ENCODE peak calls at places on chromosomes 13 and 19, in nine cellular contexts. M, X, I, E, K, H, A, T and Q are unnamed samples.

GRCh38 chr19:32201661-32202060 is 143.7 kb upstream of the ZNF507 start:
- DNase-seq in H (no peak), X (no peak), A (no peak), E (no peak), K (no peak), T (no peak), I (peak; percentile 66), M (no peak), Q (no peak)

GRCh38 chr19:33914599-33914998 is 117.9 kb downstream of the KCTD15 start:
- DNase-seq in A (no peak), H (no peak), M (no peak), T (no peak), K (no peak), I (no peak), X (no peak), E (no peak), Q (no peak)

GRCh38 chr19:45402469-45403070 is 2.3 kb downstream of the PPP1R13L start:
- DNase-seq in E (peak; percentile 50), K (no peak), T (no peak), H (peak; percentile 26), A (no peak), M (no peak), X (peak; percentile 77), I (no peak), Q (no peak)

GRCh38 chr19:37362733-37363132 is 8.2 kb upstream of the ZNF527 start:
- DNase-seq in E (no peak), X (no peak), A (no peak), K (no peak), I (no peak), H (no peak), T (no peak), M (no peak), Q (no peak)

GRCh38 chr19:51460164-51460992 is 2.1 kb upstream of the SIGLEC8 start:
- DNase-seq in M (no peak), E (no peak), K (no peak), A (no peak), I (peak; percentile 30), T (no peak), X (no peak), H (no peak), Q (no peak)

GRCh38 chr19:38224014-38224862 is at the start of gene DPF1:
- DNase-seq in T (peak; percentile 43), I (peak; percentile 65), X (no peak), K (no peak), E (peak; percentile 47), M (peak; percentile 29), A (no peak), H (peak; percentile 69), Q (no peak)

GRCh38 chr19:15025237-15025636 is 24.0 kb upstream of the CASP14 start:
- DNase-seq in X (peak; percentile 37), K (no peak), I (peak; percentile 8), A (no peak), H (no peak), E (no peak), M (no peak), T (no peak), Q (no peak)

GRCh38 chr19:46620267-46620666 is 4.6 kb downstream of the PTGIR start:
- DNase-seq in T (no peak), X (no peak), E (no peak), K (no peak), M (no peak), A (no peak), H (no peak), I (no peak), Q (no peak)

GRCh38 chr13:75417647-75418046 is 64.3 kb downstream of the TBC1D4 start:
- DNase-seq in T (no peak), M (no peak), E (no peak), K (no peak), I (no peak), H (no peak), X (no peak), A (no peak), Q (no peak)

GRCh38 chr13:110856941-110857835 is 57.7 kb downstream of the ANKRD10 start:
- DNase-seq in H (no peak), A (no peak), K (no peak), E (no peak), I (peak; percentile 52), M (no peak), T (no peak), X (no peak), Q (no peak)

GRCh38 chr13:44350775-44351504 is 22.7 kb upstream of the SERP2 start:
- DNase-seq in T (no peak), K (no peak), M (peak; percentile 47), H (no peak), I (no peak), A (no peak), X (no peak), E (no peak), Q (no peak)

GRCh38 chr19:40445006-40445312 is 824 bp upstream of the SERTAD3 start:
- DNase-seq in X (no peak), I (no peak), A (no peak), E (no peak), M (no peak), T (no peak), K (no peak), H (no peak), Q (no peak)